ENCODE peak calls at places on chromosomes 3 and 15, in seven cellular contexts. One of them, this sample, is unnamed.
A peak's percentile ranks its signal among the peaks of the same experiment; 100 is the strongest.

GRCh38 chr3:194521514-194522260 is 34.9 kb upstream of the ATP13A3 start:
- DNase-seq in ovary: no peak
- DNase-seq in uterus: no peak
- DNase-seq in sigmoid colon: no peak
- DNase-seq in GM12878: no peak
- DNase-seq in tibial nerve: no peak
- DNase-seq in stomach: no peak
- DNase-seq in this sample: no peak

GRCh38 chr3:73719413-73719831 is 94.7 kb upstream of the PDZRN3 start:
- DNase-seq in ovary: peak; percentile 48
- DNase-seq in uterus: peak; percentile 54
- DNase-seq in sigmoid colon: peak; percentile 72
- DNase-seq in GM12878: no peak
- DNase-seq in tibial nerve: no peak
- DNase-seq in stomach: no peak
- DNase-seq in this sample: no peak

GRCh38 chr3:48125026-48125704 is 63.1 kb downstream of the CDC25A start:
- DNase-seq in ovary: peak; percentile 61
- DNase-seq in uterus: no peak
- DNase-seq in sigmoid colon: no peak
- DNase-seq in GM12878: no peak
- DNase-seq in tibial nerve: no peak
- DNase-seq in stomach: no peak
- DNase-seq in this sample: peak; percentile 53

GRCh38 chr3:172892158-172892557 is 141.6 kb downstream of the ECT2 start:
- DNase-seq in ovary: no peak
- DNase-seq in uterus: no peak
- DNase-seq in sigmoid colon: no peak
- DNase-seq in GM12878: no peak
- DNase-seq in tibial nerve: no peak
- DNase-seq in stomach: no peak
- DNase-seq in this sample: no peak

GRCh38 chr3:99960123-99960878 is 142.6 kb downstream of the CMSS1 start:
- DNase-seq in ovary: no peak
- DNase-seq in uterus: no peak
- DNase-seq in sigmoid colon: no peak
- DNase-seq in GM12878: no peak
- DNase-seq in tibial nerve: no peak
- DNase-seq in stomach: no peak
- DNase-seq in this sample: no peak

GRCh38 chr3:67083277-67083676 is 85.2 kb downstream of the KBTBD8 start:
- DNase-seq in ovary: no peak
- DNase-seq in uterus: no peak
- DNase-seq in sigmoid colon: no peak
- DNase-seq in GM12878: peak; percentile 7
- DNase-seq in tibial nerve: no peak
- DNase-seq in stomach: no peak
- DNase-seq in this sample: peak; percentile 7

GRCh38 chr3:14489641-14490040 is 50.5 kb downstream of the GRIP2 start:
- DNase-seq in ovary: no peak
- DNase-seq in uterus: no peak
- DNase-seq in sigmoid colon: no peak
- DNase-seq in GM12878: no peak
- DNase-seq in tibial nerve: no peak
- DNase-seq in stomach: no peak
- DNase-seq in this sample: no peak

GRCh38 chr3:178120367-178120766 is 415.9 kb upstream of the KCNMB2 start:
- DNase-seq in ovary: no peak
- DNase-seq in uterus: no peak
- DNase-seq in sigmoid colon: no peak
- DNase-seq in GM12878: no peak
- DNase-seq in tibial nerve: no peak
- DNase-seq in stomach: no peak
- DNase-seq in this sample: no peak

GRCh38 chr15:89778861-89779260 is 2.7 kb downstream of the MESP2 start:
- DNase-seq in ovary: no peak
- DNase-seq in uterus: no peak
- DNase-seq in sigmoid colon: no peak
- DNase-seq in GM12878: no peak
- DNase-seq in tibial nerve: no peak
- DNase-seq in stomach: no peak
- DNase-seq in this sample: no peak

GRCh38 chr15:73822998-73823397 is 50.4 kb upstream of the TBC1D21 start:
- DNase-seq in ovary: no peak
- DNase-seq in uterus: no peak
- DNase-seq in sigmoid colon: no peak
- DNase-seq in GM12878: no peak
- DNase-seq in tibial nerve: no peak
- DNase-seq in stomach: no peak
- DNase-seq in this sample: no peak

GRCh38 chr3:56930706-56931105 is 129.0 kb upstream of the ARHGEF3 start:
- DNase-seq in ovary: no peak
- DNase-seq in uterus: no peak
- DNase-seq in sigmoid colon: no peak
- DNase-seq in GM12878: no peak
- DNase-seq in tibial nerve: no peak
- DNase-seq in stomach: no peak
- DNase-seq in this sample: peak; percentile 34

GRCh38 chr3:33879540-33879939 is 81.1 kb downstream of the PDCD6IP start:
- DNase-seq in ovary: no peak
- DNase-seq in uterus: no peak
- DNase-seq in sigmoid colon: no peak
- DNase-seq in GM12878: no peak
- DNase-seq in tibial nerve: no peak
- DNase-seq in stomach: no peak
- DNase-seq in this sample: no peak

GRCh38 chr3:179269152-179269707 is 18.3 kb upstream of the KCNMB3 start:
- DNase-seq in ovary: no peak
- DNase-seq in uterus: no peak
- DNase-seq in sigmoid colon: no peak
- DNase-seq in GM12878: no peak
- DNase-seq in tibial nerve: no peak
- DNase-seq in stomach: no peak
- DNase-seq in this sample: no peak

GRCh38 chr3:179265092-179265491 is 14.2 kb upstream of the KCNMB3 start:
- DNase-seq in ovary: no peak
- DNase-seq in uterus: no peak
- DNase-seq in sigmoid colon: no peak
- DNase-seq in GM12878: no peak
- DNase-seq in tibial nerve: no peak
- DNase-seq in stomach: no peak
- DNase-seq in this sample: no peak

GRCh38 chr3:179266701-179267211 is 15.8 kb upstream of the KCNMB3 start:
- DNase-seq in ovary: no peak
- DNase-seq in uterus: peak; percentile 52
- DNase-seq in sigmoid colon: no peak
- DNase-seq in GM12878: no peak
- DNase-seq in tibial nerve: no peak
- DNase-seq in stomach: no peak
- DNase-seq in this sample: no peak

GRCh38 chr3:179265875-179266274 is 15.0 kb upstream of the KCNMB3 start:
- DNase-seq in ovary: no peak
- DNase-seq in uterus: no peak
- DNase-seq in sigmoid colon: no peak
- DNase-seq in GM12878: no peak
- DNase-seq in tibial nerve: no peak
- DNase-seq in stomach: no peak
- DNase-seq in this sample: no peak

GRCh38 chr3:179268400-179269051 is 17.6 kb upstream of the KCNMB3 start:
- DNase-seq in ovary: no peak
- DNase-seq in uterus: no peak
- DNase-seq in sigmoid colon: no peak
- DNase-seq in GM12878: no peak
- DNase-seq in tibial nerve: no peak
- DNase-seq in stomach: no peak
- DNase-seq in this sample: no peak
- TF ChIP-seq POLR2A in ovary: no peak
- TF ChIP-seq POLR2A in uterus: no peak
- TF ChIP-seq POLR2A in sigmoid colon: no peak
- TF ChIP-seq POLR2A in GM12878: no peak
- TF ChIP-seq POLR2A in tibial nerve: no peak
- TF ChIP-seq POLR2A in stomach: no peak
- TF ChIP-seq POLR2A in this sample: no peak

DNA sequence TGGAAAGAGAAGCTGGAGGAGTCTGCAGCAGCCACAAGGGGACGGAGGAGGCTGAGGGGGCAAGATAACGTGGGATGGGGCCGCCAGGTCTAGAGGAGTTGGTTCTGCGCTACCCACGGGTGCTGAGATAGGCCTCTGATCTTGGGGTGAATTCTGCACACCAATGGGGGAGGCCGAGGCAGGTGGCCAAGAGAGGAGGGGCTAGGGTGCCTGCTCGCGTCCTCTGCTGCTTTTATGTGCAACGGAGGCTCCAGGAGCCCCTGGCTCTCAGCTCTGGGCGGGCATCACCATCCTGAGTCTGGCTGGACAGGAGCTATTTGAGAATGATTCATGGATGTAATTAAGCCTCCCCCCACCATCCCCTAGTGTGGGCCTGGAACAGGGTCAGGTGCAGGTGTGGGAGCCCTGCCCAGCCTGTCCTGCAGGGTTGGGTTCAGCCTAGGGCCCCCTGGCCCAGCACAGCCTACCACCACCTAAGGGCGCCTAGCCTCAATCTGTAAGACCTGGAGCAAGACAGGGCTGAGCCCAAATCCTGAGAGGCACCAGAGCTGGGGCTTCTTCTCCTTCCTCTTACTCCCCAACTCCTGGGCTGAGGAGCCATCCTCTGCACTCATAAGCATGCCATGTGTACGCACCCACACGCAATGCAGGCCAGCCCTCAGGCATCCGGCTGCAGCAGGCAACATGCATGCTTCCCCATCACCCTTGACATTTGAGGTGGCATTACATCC is 32.3 kb upstream of the SEMA3F start:
- DNase-seq in ovary: no peak
- DNase-seq in uterus: no peak
- DNase-seq in sigmoid colon: peak; percentile 63
- DNase-seq in GM12878: no peak
- DNase-seq in tibial nerve: no peak
- DNase-seq in stomach: no peak
- DNase-seq in this sample: no peak
- TF ChIP-seq POLR2A in ovary: no peak
- TF ChIP-seq POLR2A in uterus: no peak
- TF ChIP-seq POLR2A in sigmoid colon: no peak
- TF ChIP-seq POLR2A in GM12878: peak; percentile 53
- TF ChIP-seq POLR2A in tibial nerve: no peak
- TF ChIP-seq POLR2A in stomach: no peak
- TF ChIP-seq POLR2A in this sample: no peak

DNA sequence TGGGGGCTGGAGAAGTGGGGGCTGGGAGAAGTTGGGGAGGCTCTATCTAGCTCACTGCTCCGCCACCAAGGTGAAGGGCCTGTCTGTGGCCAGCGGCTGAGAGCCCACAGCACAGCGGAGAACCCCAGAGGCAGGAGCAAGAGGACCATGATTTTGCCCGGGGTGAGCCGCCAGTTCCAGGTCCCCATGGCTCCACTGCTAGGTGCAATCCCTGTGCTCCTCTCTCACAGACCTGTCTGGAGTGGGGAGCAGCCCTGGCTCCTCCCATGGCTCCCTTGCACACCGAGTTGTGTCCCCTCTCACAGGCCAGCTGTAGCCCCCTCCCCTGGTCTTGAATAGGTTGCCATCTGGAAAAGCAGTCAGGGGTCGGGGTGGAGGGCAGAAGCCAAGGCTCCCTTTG is 4.6 kb upstream of the NRROS start:
- DNase-seq in ovary: no peak
- DNase-seq in uterus: no peak
- DNase-seq in sigmoid colon: no peak
- DNase-seq in GM12878: no peak
- DNase-seq in tibial nerve: no peak
- DNase-seq in stomach: no peak
- DNase-seq in this sample: no peak
- TF ChIP-seq POLR2A in ovary: no peak
- TF ChIP-seq POLR2A in uterus: no peak
- TF ChIP-seq POLR2A in sigmoid colon: no peak
- TF ChIP-seq POLR2A in GM12878: no peak
- TF ChIP-seq POLR2A in tibial nerve: no peak
- TF ChIP-seq POLR2A in stomach: no peak
- TF ChIP-seq POLR2A in this sample: no peak

DNA sequence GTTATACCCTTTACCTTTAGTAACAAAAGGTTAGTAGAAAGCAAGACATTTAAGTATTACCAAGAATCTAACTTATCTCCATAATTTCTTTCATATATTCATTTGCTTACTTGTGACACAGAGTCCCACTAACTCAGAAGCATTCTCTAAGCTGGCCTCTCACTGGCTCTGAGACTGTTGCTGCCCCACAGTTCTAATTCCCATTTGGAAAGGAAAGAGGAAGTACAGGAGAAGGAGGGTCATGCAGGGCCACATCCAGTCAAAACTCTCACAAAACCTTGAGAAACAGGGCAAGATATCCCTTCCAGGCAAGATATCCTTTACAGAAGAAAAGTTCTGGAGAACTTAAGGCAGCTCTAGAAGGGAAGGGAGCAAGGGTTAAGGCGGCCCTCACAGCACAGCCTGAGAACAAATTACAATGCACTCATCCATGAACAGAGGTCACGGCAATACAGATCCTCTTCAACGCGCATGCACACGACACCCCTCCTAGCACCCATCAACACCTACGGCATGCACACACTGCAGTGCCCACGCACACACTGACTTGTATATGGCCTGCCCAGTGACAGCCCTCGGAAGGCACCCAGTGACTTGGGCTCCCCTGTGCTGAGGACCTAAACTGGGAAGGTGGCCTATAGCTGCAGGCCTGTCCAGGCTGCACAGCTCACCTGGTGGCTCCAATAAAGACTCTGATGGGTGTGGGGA is 13.0 kb upstream of the MYO5C start:
- DNase-seq in ovary: no peak
- DNase-seq in uterus: no peak
- DNase-seq in sigmoid colon: no peak
- DNase-seq in GM12878: no peak
- DNase-seq in tibial nerve: no peak
- DNase-seq in stomach: no peak
- DNase-seq in this sample: no peak
- TF ChIP-seq POLR2A in ovary: no peak
- TF ChIP-seq POLR2A in uterus: no peak
- TF ChIP-seq POLR2A in sigmoid colon: no peak
- TF ChIP-seq POLR2A in GM12878: no peak
- TF ChIP-seq POLR2A in tibial nerve: no peak
- TF ChIP-seq POLR2A in stomach: no peak
- TF ChIP-seq POLR2A in this sample: no peak

GRCh38 chr15:81024891-81025290 is 24.2 kb downstream of the TLNRD1 start:
- DNase-seq in ovary: no peak
- DNase-seq in uterus: no peak
- DNase-seq in sigmoid colon: no peak
- DNase-seq in GM12878: no peak
- DNase-seq in tibial nerve: no peak
- DNase-seq in stomach: no peak
- DNase-seq in this sample: no peak
- TF ChIP-seq POLR2A in ovary: no peak
- TF ChIP-seq POLR2A in uterus: no peak
- TF ChIP-seq POLR2A in sigmoid colon: no peak
- TF ChIP-seq POLR2A in GM12878: no peak
- TF ChIP-seq POLR2A in tibial nerve: no peak
- TF ChIP-seq POLR2A in stomach: no peak
- TF ChIP-seq POLR2A in this sample: no peak